ENCODE peak calls at places on chromosome 1, in ten cellular contexts. One of them, this sample, is unnamed.

GRCh38 chr1:111720977-111721670 is 18.1 kb downstream of the INKA2 start:
- ATAC-seq in lower lobe of right lung: peak; percentile 20
- ATAC-seq in upper lobe of left lung: peak; percentile 34
- ATAC-seq in A549: no peak
- ATAC-seq in CD4-positive, alpha-beta T cell: no peak
- ATAC-seq in natural killer cell: no peak
- ATAC-seq in foreskin keratinocyte: peak; percentile 47
- ATAC-seq in heart right ventricle: peak; percentile 10
- ATAC-seq in Panc1: no peak
- ATAC-seq in stimulated activated effector memory CD8-positive, alpha-beta T cell treated with anti-CD3 and anti-CD28 coated beads, Interleukin-12 subunit alpha, Interleukin-12 subunit beta, amount 100 ng/mL, for 72 hours: peak; percentile 9
- ATAC-seq in this sample: peak; percentile 4

GRCh38 chr1:15244813-15245212 is 2.2 kb upstream of the FHAD1 start:
- ATAC-seq in lower lobe of right lung: no peak
- ATAC-seq in natural killer cell: no peak
- ATAC-seq in CD4-positive, alpha-beta T cell: no peak
- ATAC-seq in Panc1: no peak
- ATAC-seq in stimulated activated effector memory CD8-positive, alpha-beta T cell treated with anti-CD3 and anti-CD28 coated beads, Interleukin-12 subunit alpha, Interleukin-12 subunit beta, amount 100 ng/mL, for 72 hours: no peak
- ATAC-seq in upper lobe of left lung: no peak
- ATAC-seq in foreskin keratinocyte: no peak
- ATAC-seq in A549: no peak
- ATAC-seq in heart right ventricle: no peak
- ATAC-seq in this sample: no peak

GRCh38 chr1:73820843-73821242 is 377.1 kb downstream of the LRRIQ3 start:
- ATAC-seq in stimulated activated effector memory CD8-positive, alpha-beta T cell treated with anti-CD3 and anti-CD28 coated beads, Interleukin-12 subunit alpha, Interleukin-12 subunit beta, amount 100 ng/mL, for 72 hours: no peak
- ATAC-seq in upper lobe of left lung: no peak
- ATAC-seq in lower lobe of right lung: no peak
- ATAC-seq in heart right ventricle: no peak
- ATAC-seq in Panc1: no peak
- ATAC-seq in natural killer cell: no peak
- ATAC-seq in CD4-positive, alpha-beta T cell: no peak
- ATAC-seq in foreskin keratinocyte: no peak
- ATAC-seq in A549: no peak
- ATAC-seq in this sample: no peak

GRCh38 chr1:167800241-167800640 is 78.5 kb downstream of the MPZL1 start:
- ATAC-seq in lower lobe of right lung: no peak
- ATAC-seq in heart right ventricle: no peak
- ATAC-seq in upper lobe of left lung: no peak
- ATAC-seq in stimulated activated effector memory CD8-positive, alpha-beta T cell treated with anti-CD3 and anti-CD28 coated beads, Interleukin-12 subunit alpha, Interleukin-12 subunit beta, amount 100 ng/mL, for 72 hours: no peak
- ATAC-seq in foreskin keratinocyte: no peak
- ATAC-seq in A549: no peak
- ATAC-seq in CD4-positive, alpha-beta T cell: no peak
- ATAC-seq in Panc1: no peak
- ATAC-seq in natural killer cell: no peak
- ATAC-seq in this sample: no peak

GRCh38 chr1:160636547-160636946 is 10.3 kb downstream of the SLAMF1 start:
- ATAC-seq in upper lobe of left lung: no peak
- ATAC-seq in Panc1: no peak
- ATAC-seq in CD4-positive, alpha-beta T cell: no peak
- ATAC-seq in foreskin keratinocyte: no peak
- ATAC-seq in natural killer cell: no peak
- ATAC-seq in A549: no peak
- ATAC-seq in stimulated activated effector memory CD8-positive, alpha-beta T cell treated with anti-CD3 and anti-CD28 coated beads, Interleukin-12 subunit alpha, Interleukin-12 subunit beta, amount 100 ng/mL, for 72 hours: peak; percentile 7
- ATAC-seq in lower lobe of right lung: no peak
- ATAC-seq in heart right ventricle: no peak
- ATAC-seq in this sample: no peak

GRCh38 chr1:159915571-159916239 is 9.6 kb downstream of the TAGLN2 start:
- ATAC-seq in natural killer cell: no peak
- ATAC-seq in A549: peak; percentile 9
- ATAC-seq in Panc1: peak; percentile 41
- ATAC-seq in heart right ventricle: no peak
- ATAC-seq in stimulated activated effector memory CD8-positive, alpha-beta T cell treated with anti-CD3 and anti-CD28 coated beads, Interleukin-12 subunit alpha, Interleukin-12 subunit beta, amount 100 ng/mL, for 72 hours: no peak
- ATAC-seq in upper lobe of left lung: no peak
- ATAC-seq in CD4-positive, alpha-beta T cell: no peak
- ATAC-seq in foreskin keratinocyte: no peak
- ATAC-seq in lower lobe of right lung: no peak
- ATAC-seq in this sample: no peak

GRCh38 chr1:182175340-182176068 is 114.0 kb upstream of the ZNF648 start:
- ATAC-seq in stimulated activated effector memory CD8-positive, alpha-beta T cell treated with anti-CD3 and anti-CD28 coated beads, Interleukin-12 subunit alpha, Interleukin-12 subunit beta, amount 100 ng/mL, for 72 hours: no peak
- ATAC-seq in upper lobe of left lung: peak; percentile 74
- ATAC-seq in natural killer cell: no peak
- ATAC-seq in lower lobe of right lung: peak; percentile 81
- ATAC-seq in heart right ventricle: no peak
- ATAC-seq in Panc1: no peak
- ATAC-seq in CD4-positive, alpha-beta T cell: no peak
- ATAC-seq in A549: no peak
- ATAC-seq in foreskin keratinocyte: peak; percentile 87
- ATAC-seq in this sample: peak; percentile 91

GRCh38 chr1:187051618-187052232 is 223.0 kb downstream of the PLA2G4A start:
- ATAC-seq in foreskin keratinocyte: peak; percentile 54
- ATAC-seq in heart right ventricle: no peak
- ATAC-seq in CD4-positive, alpha-beta T cell: no peak
- ATAC-seq in lower lobe of right lung: no peak
- ATAC-seq in Panc1: peak; percentile 68
- ATAC-seq in A549: peak; percentile 83
- ATAC-seq in natural killer cell: no peak
- ATAC-seq in stimulated activated effector memory CD8-positive, alpha-beta T cell treated with anti-CD3 and anti-CD28 coated beads, Interleukin-12 subunit alpha, Interleukin-12 subunit beta, amount 100 ng/mL, for 72 hours: no peak
- ATAC-seq in upper lobe of left lung: peak; percentile 53
- ATAC-seq in this sample: peak; percentile 50

GRCh38 chr1:10823000-10823401 is 26.6 kb upstream of the CASZ1 start:
- ATAC-seq in upper lobe of left lung: no peak
- ATAC-seq in heart right ventricle: peak; percentile 16
- ATAC-seq in Panc1: no peak
- ATAC-seq in lower lobe of right lung: no peak
- ATAC-seq in foreskin keratinocyte: no peak
- ATAC-seq in A549: no peak
- ATAC-seq in stimulated activated effector memory CD8-positive, alpha-beta T cell treated with anti-CD3 and anti-CD28 coated beads, Interleukin-12 subunit alpha, Interleukin-12 subunit beta, amount 100 ng/mL, for 72 hours: no peak
- ATAC-seq in CD4-positive, alpha-beta T cell: no peak
- ATAC-seq in natural killer cell: no peak
- ATAC-seq in this sample: peak; percentile 4

GRCh38 chr1:205381305-205381704 is 24.6 kb upstream of the KLHDC8A start:
- ATAC-seq in Panc1: no peak
- ATAC-seq in stimulated activated effector memory CD8-positive, alpha-beta T cell treated with anti-CD3 and anti-CD28 coated beads, Interleukin-12 subunit alpha, Interleukin-12 subunit beta, amount 100 ng/mL, for 72 hours: no peak
- ATAC-seq in natural killer cell: no peak
- ATAC-seq in lower lobe of right lung: peak; percentile 64
- ATAC-seq in heart right ventricle: no peak
- ATAC-seq in upper lobe of left lung: no peak
- ATAC-seq in CD4-positive, alpha-beta T cell: no peak
- ATAC-seq in A549: no peak
- ATAC-seq in foreskin keratinocyte: no peak
- ATAC-seq in this sample: no peak